ENCODE peak calls at places on chromosomes 2 and 18, in eight cellular contexts. O is transverse colon, V is WERI-Rb-1, J is HCT116, I is IMR-90, U is hepatocyte, D is pancreas, K is spleen. S is an unnamed sample. For H3K27me3, the result is how much of the 10 kb centered on the place peaks cover.

GRCh38 chr18:22667158-22667557 is 249.4 kb upstream of the CTAGE1 start:
- DNase-seq in O (no peak), V (no peak), J (no peak), I (no peak), U (no peak), D (no peak), K (no peak), S (no peak)

GRCh38 chr2:41698787-41699422 is 348.9 kb upstream of the PKDCC start:
- DNase-seq in O (peak), V (peak), J (no peak), I (no peak), U (peak), D (no peak), K (no peak), S (peak)

GRCh38 chr2:232980683-232981082 is 32.4 kb downstream of the NGEF start:
- DNase-seq in O (no peak), V (no peak), J (no peak), I (peak), U (no peak), D (no peak), K (peak), S (no peak)

GRCh38 chr2:48112911-48113687 is 206.8 kb upstream of the FBXO11 start:
- DNase-seq in O (no peak), V (no peak), J (no peak), I (peak), U (peak), D (no peak), K (no peak), S (no peak)

GRCh38 chr2:26850565-26850964 is 2.6 kb downstream of the DPYSL5 start:
- DNase-seq in O (no peak), V (peak), J (no peak), I (no peak), U (no peak), D (no peak), K (no peak), S (no peak)

GRCh38 chr2:8893978-8894820 is 56.8 kb upstream of the KIDINS220 start:
- DNase-seq in O (no peak), V (no peak), J (no peak), I (peak), U (peak), D (no peak), K (no peak), S (no peak)

GRCh38 chr2:109287413-109287812 is 158.4 kb downstream of the SH3RF3 start:
- DNase-seq in O (no peak), V (no peak), J (no peak), I (no peak), U (no peak), D (no peak), K (peak), S (no peak)

GRCh38 chr2:9165625-9166024 is 41.0 kb upstream of the ASAP2 start:
- DNase-seq in O (no peak), V (no peak), J (peak), I (peak), U (no peak), D (no peak), K (no peak), S (no peak)

GRCh38 chr2:158179660-158180059 is 78.0 kb downstream of the UPP2 start:
- DNase-seq in O (no peak), V (no peak), J (peak), I (peak), U (no peak), D (no peak), K (no peak), S (peak)

GRCh38 chr2:120919771-120920437 is 184.2 kb downstream of the GLI2 start:
- DNase-seq in O (no peak), V (no peak), J (no peak), I (peak), U (peak), D (no peak), K (no peak), S (no peak)

GRCh38 chr18:59282341-59282740 is 9.1 kb upstream of the RAX start:
- DNase-seq in O (no peak), V (no peak), J (no peak), I (no peak), U (no peak), D (no peak), K (no peak), S (no peak)

GRCh38 chr2:6948081-6949008 is 31.1 kb downstream of the RNF144A start:
- DNase-seq in O (no peak), V (no peak), J (no peak), I (no peak), U (no peak), D (no peak), K (no peak), S (no peak)

GRCh38 chr2:44433841-44434240 is 72.1 kb downstream of the CAMKMT start:
- DNase-seq in O (no peak), V (no peak), J (no peak), I (no peak), U (no peak), D (no peak), K (no peak), S (no peak)

GRCh38 chr2:23381084-23381483 is 3.9 kb upstream of the KLHL29 start:
- DNase-seq in O (peak), V (no peak), J (peak), I (peak), U (no peak), D (peak), K (no peak), S (no peak)

GRCh38 chr2:61196671-61197070 is 34.7 kb downstream of the C2orf74 start:
- DNase-seq in O (no peak), V (no peak), J (no peak), I (no peak), U (no peak), D (no peak), K (no peak), S (peak)

GRCh38 chr2:228681426-228681825 is 499.9 kb upstream of the SPHKAP start:
- DNase-seq in O (no peak), V (no peak), J (peak), I (peak), U (peak), D (no peak), K (no peak), S (peak)

GRCh38 chr2:11314482-11314881 is 30.0 kb downstream of the ROCK2 start:
- DNase-seq in O (no peak), V (no peak), J (no peak), I (peak), U (no peak), D (no peak), K (no peak), S (peak)

GRCh38 chr2:218228366-218229092 is 11.5 kb downstream of the ARPC2 start:
- DNase-seq in O (no peak), V (no peak), J (no peak), I (peak), U (no peak), D (no peak), K (no peak), S (peak)

GRCh38 chr2:102771114-102771513 is 9.3 kb downstream of the TMEM182 start:
- DNase-seq in O (no peak), V (no peak), J (no peak), I (peak), U (peak), D (no peak), K (no peak), S (no peak)

GRCh38 chr2:218890369-218890768 is 9.7 kb downstream of the WNT10A start:
- DNase-seq in O (no peak), V (no peak), J (no peak), I (no peak), U (no peak), D (no peak), K (no peak), S (no peak)

GRCh38 chr2:56648802-56649201 is 465.0 kb downstream of the CCDC85A start:
- DNase-seq in O (no peak), V (no peak), J (no peak), I (no peak), U (no peak), D (no peak), K (no peak), S (no peak)

GRCh38 chr2:217826505-217826904 is 176.3 kb downstream of the TNS1 start:
- DNase-seq in O (peak), V (no peak), J (no peak), I (no peak), U (no peak), D (no peak), K (no peak), S (no peak)

GRCh38 chr18:35344736-35345459 is 678 bp upstream of the ZNF24 start:
- DNase-seq in O (no peak), V (no peak), J (no peak), I (no peak), U (peak), D (peak), K (peak), S (no peak)

GRCh38 chr18:48663096-48663930 is 124.5 kb downstream of the CTIF start:
- DNase-seq in O (no peak), V (no peak), J (no peak), I (no peak), U (no peak), D (no peak), K (no peak), S (no peak)

GRCh38 chr18:48659188-48660009 is 120.6 kb downstream of the CTIF start:
- DNase-seq in O (no peak), V (no peak), J (no peak), I (no peak), U (no peak), D (no peak), K (no peak), S (no peak)

GRCh38 chr18:48662021-48662661 is 123.3 kb downstream of the CTIF start:
- DNase-seq in O (no peak), V (no peak), J (no peak), I (peak), U (peak), D (no peak), K (no peak), S (peak)

GRCh38 chr18:48660346-48661228 is 121.8 kb downstream of the CTIF start:
- DNase-seq in O (no peak), V (no peak), J (no peak), I (no peak), U (no peak), D (no peak), K (no peak), S (no peak)

DNA sequence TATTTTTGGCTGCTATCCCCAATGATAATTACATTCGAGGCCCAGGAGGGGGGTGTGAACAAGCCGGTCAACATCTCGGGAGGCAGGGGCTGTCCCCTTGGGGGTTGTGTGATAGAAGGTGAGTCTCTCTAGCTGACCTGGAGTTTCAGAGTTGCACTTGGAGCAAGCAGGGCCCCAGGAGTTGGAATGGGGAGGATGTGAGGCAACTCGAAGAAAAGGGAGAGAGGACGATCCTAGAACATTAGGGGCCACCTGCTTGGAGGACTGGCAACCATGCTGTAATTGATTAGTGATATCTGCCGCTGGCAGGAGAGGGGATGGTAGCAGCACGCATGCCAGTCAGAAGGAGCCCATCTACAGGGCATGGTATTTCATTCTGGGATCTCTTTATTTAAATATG is 122.6 kb downstream of the CTIF start:
- DNase-seq in O (no peak), V (no peak), J (no peak), I (no peak), U (no peak), D (no peak), K (no peak), S (no peak)
- H3K27ac ChIP-seq in O (no peak), V (no peak), J (no peak), I (peak), U (peak), D (no peak), K (no peak), S (no peak)

DNA sequence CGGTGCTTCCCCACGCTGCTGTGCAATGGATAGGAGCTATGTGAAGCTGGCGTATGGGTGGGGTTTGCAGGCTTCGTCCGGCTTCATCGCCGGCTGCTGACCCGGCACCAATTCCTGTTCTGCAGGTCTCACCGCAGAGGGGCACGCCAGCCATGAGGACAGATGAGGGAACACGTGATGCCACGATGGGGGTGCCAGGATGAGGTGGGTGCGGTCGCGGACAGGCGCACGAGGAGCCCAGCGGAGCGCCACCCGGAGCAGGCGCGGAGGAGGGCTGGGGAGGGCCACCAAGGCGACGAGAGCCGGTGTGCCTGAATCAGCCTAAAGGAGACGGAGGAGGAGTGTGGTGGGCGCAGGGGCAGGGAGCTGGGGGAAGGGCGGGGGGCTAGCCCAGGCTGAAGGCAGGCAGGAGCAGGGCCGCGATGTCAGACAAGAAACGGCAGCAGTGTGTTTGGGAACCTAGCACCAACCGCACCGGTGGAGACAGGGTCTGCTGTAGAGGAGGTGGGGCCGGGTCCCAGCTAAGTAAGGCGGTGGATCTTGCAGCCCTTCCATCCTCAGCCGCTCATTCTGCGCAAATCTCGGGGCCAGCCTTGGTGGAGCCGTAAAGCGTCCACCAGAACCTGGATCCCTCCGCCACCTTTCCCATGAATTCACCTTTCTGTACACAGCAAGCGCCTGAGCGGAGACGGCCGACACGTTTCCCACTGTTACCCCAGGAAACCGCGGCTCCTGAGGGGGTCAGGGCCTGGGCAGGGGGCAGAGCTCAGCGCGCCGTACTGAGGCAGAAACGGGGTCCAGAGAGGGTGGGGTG is 17.0 kb upstream of the CD8A start:
- DNase-seq in O (peak), V (peak), J (peak), I (no peak), U (peak), D (peak), K (peak), S (peak)
- H3K27me3 ChIP-seq in O (half or more), V (under half), J (under half), I (under half), U (under half), D (under half), K (under half), S (under half)

GRCh38 chr2:98489971-98490962 is 45.6 kb downstream of the INPP4A start:
- DNase-seq in O (no peak), V (no peak), J (no peak), I (no peak), U (no peak), D (no peak), K (peak), S (no peak)
- TF ChIP-seq CTCF in O (no peak), V (no peak), J (no peak), I (no peak), U (no peak), D (no peak), K (no peak), S (no peak)

GRCh38 chr18:21321711-21322110 is 79.7 kb downstream of the GREB1L start:
- DNase-seq in O (no peak), V (no peak), J (no peak), I (no peak), U (no peak), D (no peak), K (no peak), S (no peak)

GRCh38 chr18:21331094-21331493 is 89.1 kb downstream of the GREB1L start:
- DNase-seq in O (no peak), V (no peak), J (no peak), I (no peak), U (no peak), D (no peak), K (no peak), S (no peak)

GRCh38 chr18:21330122-21330701 is 88.2 kb downstream of the GREB1L start:
- DNase-seq in O (no peak), V (no peak), J (peak), I (no peak), U (peak), D (no peak), K (no peak), S (peak)

GRCh38 chr18:21327101-21327500 is 85.1 kb downstream of the GREB1L start:
- DNase-seq in O (no peak), V (no peak), J (no peak), I (no peak), U (no peak), D (no peak), K (no peak), S (no peak)
- H3K27ac ChIP-seq in O (no peak), V (no peak), J (no peak), I (no peak), U (no peak), D (no peak), K (no peak), S (no peak)

DNA sequence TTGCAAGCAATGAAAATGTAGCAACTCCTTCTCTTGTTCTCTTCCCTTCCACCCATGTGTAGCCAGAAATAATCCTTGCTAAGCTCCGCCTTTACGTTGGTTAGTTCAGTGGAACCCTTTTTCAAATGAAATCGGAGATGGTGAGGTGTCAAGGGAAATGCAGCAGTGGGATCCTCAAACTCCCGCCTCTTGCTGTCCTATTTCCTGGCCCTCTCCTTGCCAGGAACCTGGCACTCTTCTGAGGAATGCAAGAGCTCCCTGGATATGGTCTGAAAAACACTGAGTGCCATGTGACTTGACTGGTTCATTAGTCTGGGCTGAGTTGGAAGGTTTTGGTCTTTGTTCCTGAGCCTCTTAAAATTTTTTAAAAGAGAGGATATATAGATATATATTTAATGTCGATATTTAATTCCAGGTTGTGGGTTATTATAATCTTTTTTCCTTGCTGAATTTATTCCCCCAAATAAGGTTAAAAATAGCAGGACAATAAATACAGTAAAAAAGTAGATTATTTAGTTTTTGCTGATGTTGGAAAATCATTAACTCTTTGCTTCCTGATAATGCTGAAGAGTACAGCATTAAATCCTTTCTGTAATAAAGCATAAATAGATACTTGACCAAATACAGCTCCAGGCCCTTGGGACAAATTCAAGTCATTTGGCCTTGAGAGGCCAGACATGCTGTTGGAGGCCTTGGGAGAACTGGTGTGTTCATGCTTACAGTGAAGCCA is 116.2 kb downstream of the EML6 start:
- DNase-seq in O (no peak), V (no peak), J (no peak), I (no peak), U (no peak), D (no peak), K (no peak), S (no peak)
- H3K27me3 ChIP-seq in O (under half), V (under half), J (under half), I (under half), U (under half), D (under half), K (under half), S (under half)